ENCODE peak calls at places on chromosomes 6 and 20, in seven cellular contexts. E is fibroblast of lung; G is CD8-positive, alpha-beta T cell; I is body of pancreas; L is cardiac muscle cell; Y is fibroblast of pulmonary artery; R is fibroblast of mammary gland. H is an unnamed sample.

GRCh38 chr6:149723771-149724417 is 6.0 kb upstream of the LATS1 start:
- DNase-seq in E (peak), G (no peak), I (peak), L (peak), Y (peak), R (peak), H (peak)

GRCh38 chr6:167047554-167047953 is 48.4 kb downstream of the CEP43 start:
- DNase-seq in E (no peak), G (no peak), I (no peak), L (no peak), Y (no peak), R (no peak), H (no peak)

GRCh38 chr6:24495516-24495847 is 713 bp downstream of the ALDH5A1 start:
- DNase-seq in E (peak), G (no peak), I (peak), L (peak), Y (peak), R (peak), H (peak)

GRCh38 chr6:105510746-105511145 is 107.9 kb upstream of the PREP start:
- DNase-seq in E (no peak), G (no peak), I (no peak), L (peak), Y (peak), R (peak), H (peak)

GRCh38 chr6:6466967-6467761 is 121.4 kb upstream of the LY86 start:
- DNase-seq in E (no peak), G (no peak), I (no peak), L (no peak), Y (no peak), R (peak), H (no peak)

GRCh38 chr6:156028310-156029131 is 572.9 kb upstream of the NOX3 start:
- DNase-seq in E (peak), G (no peak), I (no peak), L (no peak), Y (no peak), R (no peak), H (no peak)

GRCh38 chr6:166386111-166386510 is 3.4 kb upstream of the MPC1 start:
- DNase-seq in E (no peak), G (no peak), I (no peak), L (no peak), Y (no peak), R (no peak), H (no peak)

GRCh38 chr6:148446681-148447080 is 104.0 kb downstream of the SASH1 start:
- DNase-seq in E (no peak), G (no peak), I (no peak), L (no peak), Y (no peak), R (no peak), H (no peak)

GRCh38 chr6:157110620-157111019 is 212.7 kb downstream of the TMEM242 start:
- DNase-seq in E (peak), G (no peak), I (no peak), L (peak), Y (no peak), R (peak), H (peak)

GRCh38 chr6:31771992-31772358 is 5.2 kb downstream of the VWA7 start:
- DNase-seq in E (peak), G (no peak), I (no peak), L (peak), Y (peak), R (peak), H (peak)

GRCh38 chr20:20060234-20060998 is 8.1 kb downstream of the CFAP61 start:
- DNase-seq in E (no peak), G (no peak), I (no peak), L (no peak), Y (no peak), R (no peak), H (no peak)

GRCh38 chr6:135129139-135129867 is 51.8 kb upstream of the MYB start:
- DNase-seq in E (no peak), G (no peak), I (no peak), L (no peak), Y (no peak), R (no peak), H (no peak)

GRCh38 chr6:52136055-52136454 is 48.6 kb upstream of the PKHD1 start:
- DNase-seq in E (no peak), G (no peak), I (no peak), L (no peak), Y (no peak), R (no peak), H (no peak)

GRCh38 chr6:16432075-16433032 is 194.0 kb downstream of the GMPR start:
- DNase-seq in E (peak), G (no peak), I (no peak), L (peak), Y (peak), R (peak), H (peak)

GRCh38 chr20:52746768-52747167 is 225.4 kb upstream of the TSHZ2 start:
- DNase-seq in E (no peak), G (no peak), I (no peak), L (peak), Y (no peak), R (no peak), H (peak)

GRCh38 chr6:35049885-35050284 is 91.3 kb downstream of the TCP11 start:
- DNase-seq in E (peak), G (no peak), I (no peak), L (peak), Y (peak), R (peak), H (peak)

GRCh38 chr20:49853640-49854039 is 41.0 kb downstream of the SLC9A8 start:
- DNase-seq in E (peak), G (no peak), I (no peak), L (peak), Y (peak), R (peak), H (peak)

GRCh38 chr6:107458687-107459282 is 579 bp downstream of the PDSS2 start:
- DNase-seq in E (peak), G (no peak), I (no peak), L (peak), Y (peak), R (peak), H (peak)

GRCh38 chr20:35871311-35871771 is 83.0 kb downstream of the SCAND1 start:
- DNase-seq in E (peak), G (no peak), I (no peak), L (peak), Y (peak), R (peak), H (peak)

GRCh38 chr6:170074435-170074834 is 216.4 kb downstream of the DLL1 start:
- DNase-seq in E (no peak), G (no peak), I (no peak), L (no peak), Y (no peak), R (no peak), H (no peak)

GRCh38 chr20:33796907-33797544 is 14.1 kb upstream of the CHMP4B start:
- DNase-seq in E (no peak), G (no peak), I (no peak), L (no peak), Y (no peak), R (no peak), H (no peak)

GRCh38 chr20:62955519-62956386 is 3.2 kb downstream of the SLC17A9 start:
- DNase-seq in E (no peak), G (no peak), I (no peak), L (no peak), Y (no peak), R (no peak), H (no peak)

GRCh38 chr20:10762216-10762615 is 88.4 kb upstream of the JAG1 start:
- DNase-seq in E (no peak), G (no peak), I (no peak), L (no peak), Y (no peak), R (no peak), H (no peak)

GRCh38 chr6:108200631-108201030 is 34.8 kb downstream of the NR2E1 start:
- DNase-seq in E (peak), G (no peak), I (no peak), L (peak), Y (peak), R (peak), H (peak)

GRCh38 chr20:63032861-63033634 is 26.3 kb upstream of the BHLHE23 start:
- DNase-seq in E (no peak), G (no peak), I (no peak), L (no peak), Y (no peak), R (no peak), H (no peak)

GRCh38 chr6:31465185-31465536 is 32.8 kb upstream of the MICB start:
- DNase-seq in E (no peak), G (no peak), I (no peak), L (no peak), Y (no peak), R (no peak), H (no peak)

GRCh38 chr20:25297141-25297905 is 49.4 kb downstream of the PYGB start:
- DNase-seq in E (no peak), G (no peak), I (no peak), L (no peak), Y (no peak), R (no peak), H (no peak)

GRCh38 chr20:25302596-25302995 is 54.7 kb downstream of the PYGB start:
- DNase-seq in E (no peak), G (no peak), I (no peak), L (no peak), Y (no peak), R (no peak), H (no peak)

GRCh38 chr20:25301357-25301920 is 53.6 kb downstream of the PYGB start:
- DNase-seq in E (no peak), G (no peak), I (no peak), L (no peak), Y (no peak), R (no peak), H (no peak)

GRCh38 chr20:25300496-25301170 is 52.7 kb downstream of the PYGB start:
- DNase-seq in E (no peak), G (no peak), I (no peak), L (no peak), Y (no peak), R (peak), H (peak)

DNA sequence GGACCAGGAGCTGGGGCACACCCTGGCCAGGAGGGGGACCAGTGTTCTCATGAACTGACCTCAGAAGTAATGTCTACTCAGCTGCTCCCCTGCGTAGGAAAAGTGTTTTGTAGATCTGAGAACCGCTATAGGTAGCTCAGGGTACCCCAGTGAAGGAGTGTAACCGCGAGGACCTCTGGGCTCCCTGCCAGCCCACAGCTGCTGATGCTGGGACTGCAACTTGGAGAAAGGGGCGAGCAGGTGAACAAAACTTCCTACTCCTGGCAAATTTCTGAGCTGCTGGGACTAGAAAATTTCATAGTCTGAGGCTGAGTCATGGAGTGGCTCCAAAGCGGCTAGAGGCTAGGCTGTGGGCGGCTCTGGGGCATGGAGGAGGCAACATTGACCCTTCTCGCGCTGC is 51.9 kb downstream of the PYGB start:
- DNase-seq in E (no peak), G (no peak), I (no peak), L (no peak), Y (no peak), R (peak), H (no peak)
- TF ChIP-seq CTCF in E (no peak), G (no peak), I (no peak), L (no peak), Y (no peak), R (no peak), H (peak)

DNA sequence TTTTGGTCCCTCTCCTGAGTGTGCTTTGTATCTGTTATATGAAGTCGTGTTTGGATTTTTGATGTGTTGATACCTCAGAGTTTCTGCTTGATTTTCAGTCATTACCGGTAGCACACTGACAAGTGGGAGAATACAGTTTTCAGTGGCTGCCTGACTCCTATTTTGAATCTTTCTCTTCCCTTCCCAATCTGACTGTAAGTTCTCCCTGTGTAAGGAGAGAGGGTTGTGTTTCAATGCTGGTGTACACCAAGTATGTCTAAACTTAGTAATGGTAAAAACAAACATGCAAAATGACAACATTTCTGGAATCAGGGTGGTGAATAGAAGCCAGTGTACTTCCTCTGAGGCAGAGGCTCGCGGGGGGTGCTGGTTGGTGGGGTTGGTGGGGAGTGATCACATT is 103.4 kb downstream of the HIVEP1 start:
- DNase-seq in E (no peak), G (no peak), I (no peak), L (no peak), Y (no peak), R (no peak), H (no peak)
- H3K4me3 ChIP-seq in E (no peak), G (no peak), I (no peak), L (no peak), Y (no peak), R (no peak), H (no peak)

GRCh38 chr6:127813682-127814027 is 87.2 kb downstream of the THEMIS start:
- DNase-seq in E (no peak), G (no peak), I (no peak), L (no peak), Y (no peak), R (no peak), H (no peak)

GRCh38 chr6:127811939-127812338 is 88.9 kb downstream of the THEMIS start:
- DNase-seq in E (no peak), G (no peak), I (no peak), L (no peak), Y (no peak), R (no peak), H (no peak)

GRCh38 chr6:127816643-127817042 is 84.2 kb downstream of the THEMIS start:
- DNase-seq in E (no peak), G (no peak), I (no peak), L (no peak), Y (no peak), R (no peak), H (no peak)

GRCh38 chr6:127808118-127808517 is 92.7 kb downstream of the THEMIS start:
- DNase-seq in E (no peak), G (no peak), I (no peak), L (no peak), Y (no peak), R (no peak), H (no peak)

GRCh38 chr6:127812985-127813681 is 87.7 kb downstream of the THEMIS start:
- DNase-seq in E (no peak), G (no peak), I (no peak), L (no peak), Y (no peak), R (no peak), H (no peak)
- TF ChIP-seq CTCF in E (no peak), G (no peak), I (no peak), L (no peak), Y (no peak), R (no peak), H (no peak)

GRCh38 chr6:3283241-3283640 is 24.5 kb downstream of the PSMG4 start:
- DNase-seq in E (no peak), G (no peak), I (no peak), L (no peak), Y (no peak), R (no peak), H (no peak)

GRCh38 chr6:3282461-3283236 is 23.9 kb downstream of the PSMG4 start:
- DNase-seq in E (no peak), G (no peak), I (no peak), L (no peak), Y (no peak), R (no peak), H (no peak)

GRCh38 chr6:3280091-3280490 is 21.3 kb downstream of the PSMG4 start:
- DNase-seq in E (no peak), G (no peak), I (no peak), L (no peak), Y (no peak), R (no peak), H (no peak)

GRCh38 chr6:3280866-3281465 is 22.2 kb downstream of the PSMG4 start:
- DNase-seq in E (no peak), G (no peak), I (peak), L (peak), Y (peak), R (no peak), H (no peak)

DNA sequence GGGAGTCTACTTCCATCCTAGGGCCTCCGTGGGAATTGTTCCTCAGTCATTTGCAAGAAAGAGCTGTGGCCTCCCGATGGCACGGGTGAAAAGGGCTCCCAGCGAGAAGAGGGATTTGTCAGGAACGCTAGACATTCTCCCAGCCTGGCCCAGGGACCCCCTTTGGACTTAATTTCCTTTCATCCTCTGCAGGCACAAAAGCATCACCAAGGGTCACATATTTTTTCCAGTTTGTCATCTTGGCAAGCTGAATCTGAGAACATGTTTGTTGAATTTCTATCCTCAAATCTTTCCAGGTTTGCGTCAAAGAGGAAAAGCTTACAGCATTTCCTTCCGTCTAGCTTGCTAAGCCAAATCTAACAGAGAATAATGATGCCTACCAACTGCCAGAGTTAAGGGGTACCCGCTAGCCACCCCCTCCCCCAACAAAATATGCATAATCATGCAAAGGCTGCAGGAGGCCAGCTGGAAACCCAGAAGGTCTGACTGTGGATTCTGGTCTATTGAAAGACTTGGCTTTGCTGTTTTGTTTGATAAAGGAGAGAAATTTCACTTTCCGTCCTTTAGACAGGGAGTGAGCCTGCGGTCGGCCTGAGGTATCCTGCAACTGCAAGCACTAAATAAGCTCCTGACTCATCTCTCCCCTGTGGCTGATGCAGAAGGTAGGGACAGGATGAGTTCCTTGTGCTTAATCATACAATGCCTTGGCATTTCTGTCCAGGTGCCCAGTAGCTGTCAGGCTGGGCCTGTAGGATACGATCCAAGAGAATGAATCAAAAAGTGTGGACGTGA is 23.1 kb downstream of the PSMG4 start:
- DNase-seq in E (peak), G (no peak), I (peak), L (peak), Y (peak), R (peak), H (peak)
- H3K4me3 ChIP-seq in E (no peak), G (no peak), I (no peak), L (no peak), Y (no peak), R (no peak), H (no peak)

DNA sequence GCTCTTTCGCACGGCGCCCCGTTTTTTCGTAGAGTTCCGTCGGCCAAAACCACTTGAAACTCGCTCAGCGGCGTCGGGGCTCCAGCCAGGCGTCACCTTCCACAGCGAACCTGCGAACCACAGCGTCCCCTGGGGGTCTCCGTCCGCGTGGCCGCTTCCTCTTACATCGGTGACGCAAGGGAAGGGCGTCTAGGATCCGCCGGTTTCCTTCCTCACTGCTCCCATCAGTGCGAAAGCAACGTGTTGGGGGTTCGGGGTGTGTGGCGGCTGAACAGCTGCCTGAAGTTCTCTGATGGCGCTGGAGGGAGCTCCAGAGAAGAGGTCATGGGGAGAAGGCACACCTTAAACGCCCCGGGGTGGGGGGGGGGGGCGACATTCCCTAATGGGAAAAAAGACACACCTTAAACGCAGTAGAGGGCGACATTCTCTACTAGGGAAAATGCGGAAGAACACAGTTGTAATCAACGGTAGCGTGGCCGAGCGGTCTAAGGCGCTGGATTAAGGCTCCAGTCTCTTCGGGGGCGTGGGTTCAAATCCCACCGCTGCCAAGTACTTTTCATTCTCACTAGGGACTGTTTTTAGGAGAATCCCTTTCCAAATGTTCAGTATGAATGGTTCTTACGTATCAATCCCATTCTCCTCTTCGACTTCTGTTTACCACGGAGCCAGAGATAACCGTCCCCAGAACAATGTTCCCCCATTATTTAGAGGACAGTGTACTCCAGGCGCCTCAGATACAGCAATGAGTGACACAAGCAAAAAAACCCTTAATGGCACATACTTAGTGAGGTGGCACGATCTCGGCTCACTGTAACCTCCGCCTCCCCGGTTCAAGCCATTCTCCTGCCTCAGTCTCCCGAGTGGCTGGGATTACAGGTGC is 16.3 kb downstream of the ZNF311 start:
- DNase-seq in E (peak), G (peak), I (peak), L (peak), Y (peak), R (peak), H (peak)
- TF ChIP-seq CTCF in E (peak), G (peak), I (no peak), L (peak), Y (peak), R (peak), H (peak)